ENCODE peak calls at places on chromosome 10, in five cellular contexts. One of them, this sample, is unnamed.

GRCh38 chr10:69327463-69328345 is 49.4 kb downstream of the HK1 start:
- DNase-seq in activated CD8-positive, alpha-beta memory T cell treated with anti-CD3 and anti-CD28 coated beads for 1 hour: no peak
- DNase-seq in ELR: no peak
- DNase-seq in IMR-90: peak; percentile 63
- DNase-seq in GM04503: no peak
- DNase-seq in this sample: peak; percentile 22

GRCh38 chr10:72045586-72045985 is 42.8 kb downstream of the SPOCK2 start:
- DNase-seq in GM04503: no peak
- DNase-seq in ELR: no peak
- DNase-seq in activated CD8-positive, alpha-beta memory T cell treated with anti-CD3 and anti-CD28 coated beads for 1 hour: no peak
- DNase-seq in IMR-90: no peak
- DNase-seq in this sample: no peak

GRCh38 chr10:85611746-85612377 is 754.7 kb downstream of the GRID1 start:
- DNase-seq in GM04503: no peak
- DNase-seq in ELR: no peak
- DNase-seq in IMR-90: no peak
- DNase-seq in activated CD8-positive, alpha-beta memory T cell treated with anti-CD3 and anti-CD28 coated beads for 1 hour: no peak
- DNase-seq in this sample: no peak

GRCh38 chr10:131210181-131210580 is 101.3 kb downstream of the TCERG1L start:
- DNase-seq in GM04503: no peak
- DNase-seq in ELR: no peak
- DNase-seq in IMR-90: no peak
- DNase-seq in activated CD8-positive, alpha-beta memory T cell treated with anti-CD3 and anti-CD28 coated beads for 1 hour: no peak
- DNase-seq in this sample: no peak

GRCh38 chr10:17062493-17063487 is 66.8 kb downstream of the CUBN start:
- DNase-seq in GM04503: peak; percentile 70
- DNase-seq in IMR-90: peak; percentile 88
- DNase-seq in ELR: peak; percentile 98
- DNase-seq in activated CD8-positive, alpha-beta memory T cell treated with anti-CD3 and anti-CD28 coated beads for 1 hour: no peak
- DNase-seq in this sample: no peak

GRCh38 chr10:75407716-75408511 is 6.3 kb upstream of the ZNF503 start:
- DNase-seq in GM04503: no peak
- DNase-seq in ELR: no peak
- DNase-seq in activated CD8-positive, alpha-beta memory T cell treated with anti-CD3 and anti-CD28 coated beads for 1 hour: no peak
- DNase-seq in IMR-90: no peak
- DNase-seq in this sample: no peak

GRCh38 chr10:1142596-1142995 is 86.4 kb downstream of the WDR37 start:
- DNase-seq in IMR-90: no peak
- DNase-seq in ELR: peak; percentile 13
- DNase-seq in activated CD8-positive, alpha-beta memory T cell treated with anti-CD3 and anti-CD28 coated beads for 1 hour: no peak
- DNase-seq in GM04503: no peak
- DNase-seq in this sample: no peak

GRCh38 chr10:48594371-48594770 is 10.5 kb downstream of the ARHGAP22 start:
- DNase-seq in activated CD8-positive, alpha-beta memory T cell treated with anti-CD3 and anti-CD28 coated beads for 1 hour: no peak
- DNase-seq in GM04503: no peak
- DNase-seq in ELR: no peak
- DNase-seq in IMR-90: no peak
- DNase-seq in this sample: no peak

GRCh38 chr10:98349508-98349922 is 65.5 kb downstream of the PYROXD2 start:
- DNase-seq in GM04503: peak; percentile 100
- DNase-seq in activated CD8-positive, alpha-beta memory T cell treated with anti-CD3 and anti-CD28 coated beads for 1 hour: no peak
- DNase-seq in ELR: peak; percentile 91
- DNase-seq in IMR-90: peak; percentile 99
- DNase-seq in this sample: no peak

GRCh38 chr10:11986593-11987216 is 55.9 kb downstream of the UPF2 start:
- DNase-seq in IMR-90: peak; percentile 84
- DNase-seq in ELR: peak; percentile 86
- DNase-seq in GM04503: peak; percentile 41
- DNase-seq in activated CD8-positive, alpha-beta memory T cell treated with anti-CD3 and anti-CD28 coated beads for 1 hour: peak; percentile 59
- DNase-seq in this sample: peak; percentile 50

GRCh38 chr10:34172936-34173533 is 642.1 kb downstream of the PARD3 start:
- DNase-seq in ELR: peak; percentile 63
- DNase-seq in IMR-90: no peak
- DNase-seq in GM04503: no peak
- DNase-seq in activated CD8-positive, alpha-beta memory T cell treated with anti-CD3 and anti-CD28 coated beads for 1 hour: no peak
- DNase-seq in this sample: no peak

GRCh38 chr10:122448600-122448999 is 5.9 kb upstream of the ARMS2 start:
- DNase-seq in ELR: no peak
- DNase-seq in GM04503: no peak
- DNase-seq in IMR-90: no peak
- DNase-seq in activated CD8-positive, alpha-beta memory T cell treated with anti-CD3 and anti-CD28 coated beads for 1 hour: no peak
- DNase-seq in this sample: no peak

GRCh38 chr10:113438660-113439059 is 114.2 kb upstream of the HABP2 start:
- DNase-seq in GM04503: peak; percentile 55
- DNase-seq in ELR: peak; percentile 24
- DNase-seq in activated CD8-positive, alpha-beta memory T cell treated with anti-CD3 and anti-CD28 coated beads for 1 hour: no peak
- DNase-seq in IMR-90: peak; percentile 1
- DNase-seq in this sample: no peak

GRCh38 chr10:64574371-64574770 is 1053.2 kb downstream of the REEP3 start:
- DNase-seq in ELR: no peak
- DNase-seq in activated CD8-positive, alpha-beta memory T cell treated with anti-CD3 and anti-CD28 coated beads for 1 hour: no peak
- DNase-seq in GM04503: no peak
- DNase-seq in IMR-90: no peak
- DNase-seq in this sample: no peak

GRCh38 chr10:94757916-94758315 is 4.6 kb upstream of the CYP2C19 start:
- DNase-seq in IMR-90: no peak
- DNase-seq in activated CD8-positive, alpha-beta memory T cell treated with anti-CD3 and anti-CD28 coated beads for 1 hour: no peak
- DNase-seq in GM04503: no peak
- DNase-seq in ELR: no peak
- DNase-seq in this sample: no peak

GRCh38 chr10:59809644-59809974 is 56.4 kb upstream of the MRLN start:
- DNase-seq in ELR: no peak
- DNase-seq in GM04503: no peak
- DNase-seq in IMR-90: no peak
- DNase-seq in activated CD8-positive, alpha-beta memory T cell treated with anti-CD3 and anti-CD28 coated beads for 1 hour: no peak
- DNase-seq in this sample: no peak

GRCh38 chr10:106189254-106189653 is 975.3 kb downstream of the SORCS1 start:
- DNase-seq in GM04503: no peak
- DNase-seq in ELR: peak; percentile 46
- DNase-seq in activated CD8-positive, alpha-beta memory T cell treated with anti-CD3 and anti-CD28 coated beads for 1 hour: no peak
- DNase-seq in IMR-90: no peak
- DNase-seq in this sample: no peak

GRCh38 chr10:124523886-124524285 is 62.3 kb downstream of the LHPP start:
- DNase-seq in ELR: no peak
- DNase-seq in GM04503: no peak
- DNase-seq in IMR-90: no peak
- DNase-seq in activated CD8-positive, alpha-beta memory T cell treated with anti-CD3 and anti-CD28 coated beads for 1 hour: no peak
- DNase-seq in this sample: no peak

GRCh38 chr10:103612462-103613365 is 119.2 kb downstream of the NEURL1 start:
- DNase-seq in ELR: peak; percentile 80
- DNase-seq in activated CD8-positive, alpha-beta memory T cell treated with anti-CD3 and anti-CD28 coated beads for 1 hour: no peak
- DNase-seq in GM04503: peak; percentile 54
- DNase-seq in IMR-90: peak; percentile 91
- DNase-seq in this sample: no peak

GRCh38 chr10:17607603-17608332 is 9.4 kb downstream of the HACD1 start:
- DNase-seq in ELR: peak; percentile 72
- DNase-seq in GM04503: no peak
- DNase-seq in IMR-90: peak; percentile 68
- DNase-seq in activated CD8-positive, alpha-beta memory T cell treated with anti-CD3 and anti-CD28 coated beads for 1 hour: no peak
- DNase-seq in this sample: no peak

GRCh38 chr10:58932821-58933314 is 243.6 kb upstream of the PHYHIPL start:
- DNase-seq in ELR: peak; percentile 83
- DNase-seq in GM04503: no peak
- DNase-seq in activated CD8-positive, alpha-beta memory T cell treated with anti-CD3 and anti-CD28 coated beads for 1 hour: no peak
- DNase-seq in IMR-90: peak; percentile 24
- DNase-seq in this sample: no peak

GRCh38 chr10:117271427-117271826 is 30.5 kb downstream of the SLC18A2 start:
- DNase-seq in activated CD8-positive, alpha-beta memory T cell treated with anti-CD3 and anti-CD28 coated beads for 1 hour: no peak
- DNase-seq in ELR: peak; percentile 60
- DNase-seq in IMR-90: peak; percentile 23
- DNase-seq in GM04503: no peak
- DNase-seq in this sample: no peak

GRCh38 chr10:48632166-48632565 is 27.3 kb upstream of the ARHGAP22 start:
- DNase-seq in ELR: no peak
- DNase-seq in activated CD8-positive, alpha-beta memory T cell treated with anti-CD3 and anti-CD28 coated beads for 1 hour: no peak
- DNase-seq in IMR-90: no peak
- DNase-seq in GM04503: peak; percentile 57
- DNase-seq in this sample: no peak

GRCh38 chr10:4775808-4776207 is 50.2 kb upstream of the AKR1E2 start:
- DNase-seq in IMR-90: peak; percentile 54
- DNase-seq in activated CD8-positive, alpha-beta memory T cell treated with anti-CD3 and anti-CD28 coated beads for 1 hour: no peak
- DNase-seq in ELR: peak; percentile 82
- DNase-seq in GM04503: peak; percentile 87
- DNase-seq in this sample: no peak

GRCh38 chr10:93061594-93062498 is 1.2 kb downstream of the CYP26C1 start:
- DNase-seq in IMR-90: peak; percentile 33
- DNase-seq in activated CD8-positive, alpha-beta memory T cell treated with anti-CD3 and anti-CD28 coated beads for 1 hour: no peak
- DNase-seq in ELR: no peak
- DNase-seq in GM04503: no peak
- DNase-seq in this sample: no peak

GRCh38 chr10:6195376-6195775 is 7.4 kb upstream of the PFKFB3 start:
- DNase-seq in GM04503: no peak
- DNase-seq in activated CD8-positive, alpha-beta memory T cell treated with anti-CD3 and anti-CD28 coated beads for 1 hour: no peak
- DNase-seq in IMR-90: peak; percentile 75
- DNase-seq in ELR: peak; percentile 27
- DNase-seq in this sample: no peak

GRCh38 chr10:55500931-55501559 is 700.0 kb upstream of the PCDH15 start:
- DNase-seq in IMR-90: no peak
- DNase-seq in ELR: no peak
- DNase-seq in GM04503: no peak
- DNase-seq in activated CD8-positive, alpha-beta memory T cell treated with anti-CD3 and anti-CD28 coated beads for 1 hour: no peak
- DNase-seq in this sample: no peak

GRCh38 chr10:14751576-14752330 is 22.9 kb downstream of the FAM107B start:
- DNase-seq in GM04503: peak; percentile 6
- DNase-seq in IMR-90: peak; percentile 26
- DNase-seq in ELR: peak; percentile 6
- DNase-seq in activated CD8-positive, alpha-beta memory T cell treated with anti-CD3 and anti-CD28 coated beads for 1 hour: no peak
- DNase-seq in this sample: no peak

GRCh38 chr10:30984563-30985328 is 46.9 kb downstream of the ZNF438 start:
- DNase-seq in IMR-90: no peak
- DNase-seq in ELR: peak; percentile 87
- DNase-seq in activated CD8-positive, alpha-beta memory T cell treated with anti-CD3 and anti-CD28 coated beads for 1 hour: no peak
- DNase-seq in GM04503: peak; percentile 48
- DNase-seq in this sample: no peak